ENCODE peak calls at places on chromosomes 11 and 22, in five cellular contexts. A is SK-N-SH, I is mammary epithelial cell, S is fibroblast of lung, G is mesendoderm. J is an unnamed sample.

GRCh38 chr11:3003396-3004231 is 11.5 kb upstream of the NAP1L4 start:
- DNase-seq in A (no peak), I (peak; percentile 87), S (no peak), G (no peak), J (peak; percentile 27)

GRCh38 chr22:24807284-24807950 is 1.4 kb downstream of the SGSM1 start:
- DNase-seq in I (no peak), S (peak; percentile 21), G (peak; percentile 42), A (peak; percentile 63), J (no peak)

GRCh38 chr11:17479284-17480214 is 2.9 kb upstream of the ABCC8 start:
- DNase-seq in G (peak; percentile 77), I (peak; percentile 48), S (peak; percentile 15), A (peak; percentile 85), J (peak; percentile 19)

GRCh38 chr22:50621491-50621880 is 6.5 kb downstream of the ARSA start:
- DNase-seq in A (peak; percentile 13), G (no peak), I (peak; percentile 35), S (no peak), J (no peak)

GRCh38 chr11:64449381-64450167 is 90.6 kb downstream of the RPS6KA4 start:
- DNase-seq in A (peak; percentile 89), S (peak; percentile 41), I (peak; percentile 53), G (peak; percentile 93), J (peak; percentile 72)

GRCh38 chr11:91846002-91846401 is 378.6 kb upstream of the FAT3 start:
- DNase-seq in S (no peak), G (no peak), I (no peak), A (no peak), J (no peak)

GRCh38 chr22:24207264-24208011 is 26.2 kb downstream of the SUSD2 start:
- DNase-seq in A (no peak), G (no peak), S (no peak), I (no peak), J (peak; percentile 53)

GRCh38 chr11:102762414-102762813 is 18.0 kb downstream of the MMP10 start:
- DNase-seq in I (peak; percentile 93), A (no peak), S (peak; percentile 28), G (no peak), J (peak; percentile 74)

GRCh38 chr11:110376711-110377324 is 52.9 kb upstream of the FDX1 start:
- DNase-seq in G (peak; percentile 95), S (peak; percentile 88), A (peak; percentile 67), I (peak; percentile 79), J (peak; percentile 82)

GRCh38 chr11:95596011-95596489 is 193.5 kb downstream of the FAM76B start:
- DNase-seq in G (peak; percentile 3), A (peak; percentile 3), I (peak; percentile 62), S (peak; percentile 26), J (peak; percentile 73)

GRCh38 chr22:49692499-49693225 is 135.0 kb downstream of the BRD1 start:
- DNase-seq in A (no peak), S (no peak), G (no peak), I (no peak), J (no peak)

GRCh38 chr11:111047376-111047775 is 198.1 kb upstream of the POU2AF2 start:
- DNase-seq in G (peak; percentile 51), I (no peak), S (peak; percentile 18), A (no peak), J (no peak)

GRCh38 chr11:3104961-3105790 is 48.0 kb upstream of the CARS1 start:
- DNase-seq in A (peak; percentile 24), I (no peak), G (no peak), S (no peak), J (no peak)

GRCh38 chr11:123430736-123431356 is 777 bp downstream of the GRAMD1B start:
- DNase-seq in G (peak; percentile 87), I (peak; percentile 1), A (no peak), S (peak; percentile 12), J (peak; percentile 77)

GRCh38 chr11:86176165-86176884 is 68.2 kb upstream of the EED start:
- DNase-seq in A (no peak), G (no peak), S (peak; percentile 53), I (peak; percentile 66), J (peak; percentile 41)

GRCh38 chr11:66386171-66387069 is 14.9 kb upstream of the SLC29A2 start:
- DNase-seq in I (peak; percentile 71), G (peak; percentile 90), S (peak; percentile 90), A (peak; percentile 71), J (peak; percentile 84)

GRCh38 chr11:65500262-65501004 is 1.6 kb downstream of the MALAT1 start:
- DNase-seq in I (peak; percentile 49), G (peak; percentile 73), S (peak; percentile 65), A (no peak), J (peak; percentile 79)

GRCh38 chr11:109512249-109512648 is 90.3 kb downstream of the C11orf87 start:
- DNase-seq in I (peak; percentile 63), A (no peak), S (no peak), G (no peak), J (peak; percentile 23)

GRCh38 chr22:33579448-33580093 is 340.7 kb downstream of the LARGE1 start:
- DNase-seq in S (peak; percentile 45), G (peak; percentile 88), A (peak; percentile 67), I (peak; percentile 28), J (peak; percentile 58)

GRCh38 chr11:47431356-47432083 is 5.3 kb upstream of the PSMC3 start:
- DNase-seq in I (no peak), G (no peak), S (no peak), A (no peak), J (no peak)

GRCh38 chr11:119751281-119752060 is 22.5 kb upstream of the NECTIN1 start:
- DNase-seq in A (no peak), S (no peak), I (peak; percentile 78), G (no peak), J (peak; percentile 18)

GRCh38 chr11:9231848-9232177 is 33.3 kb downstream of the DENND5A start:
- DNase-seq in S (peak; percentile 81), G (no peak), A (no peak), I (no peak), J (peak; percentile 60)

GRCh38 chr11:16879690-16880089 is 134.5 kb downstream of the PLEKHA7 start:
- DNase-seq in G (no peak), A (no peak), I (no peak), S (no peak), J (peak; percentile 18)

DNA sequence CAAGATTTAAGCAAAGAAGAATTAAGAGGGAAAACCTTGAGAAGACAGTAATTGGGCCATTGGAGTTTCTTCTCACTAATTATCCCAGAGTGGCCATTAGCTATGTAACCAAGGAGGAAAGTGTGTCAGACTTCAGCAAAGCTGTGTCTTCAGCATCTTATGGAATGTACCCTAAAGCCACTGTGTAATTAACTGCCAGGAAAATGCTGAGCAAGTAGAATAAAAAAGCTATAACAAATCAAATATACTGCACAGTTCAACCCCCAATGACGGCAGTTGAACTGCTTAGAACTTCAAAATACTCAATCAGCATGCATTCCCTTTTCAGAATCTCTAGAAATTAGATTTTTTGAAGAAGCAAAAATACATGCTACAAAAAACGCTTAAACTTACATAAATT is 261.6 kb downstream of the TTC28 start:
- DNase-seq in S (no peak), I (no peak), G (no peak), A (no peak), J (no peak)
- H3K79me2 ChIP-seq in S (no peaks in the 10 kb centered on the region), I (no peaks in the 10 kb centered on the region), G (no peaks in the 10 kb centered on the region), A (peaks cover 4% of the 10 kb centered on the region), J (peaks cover 76% of the 10 kb centered on the region)

GRCh38 chr22:22784249-22785039 is 103.2 kb upstream of the IGLL5 start:
- DNase-seq in G (no peak), S (no peak), I (no peak), A (no peak), J (no peak)

GRCh38 chr22:22787151-22787550 is 100.5 kb upstream of the IGLL5 start:
- DNase-seq in A (no peak), I (no peak), S (no peak), G (no peak), J (no peak)

GRCh38 chr22:22783505-22783904 is 104.1 kb upstream of the IGLL5 start:
- DNase-seq in A (no peak), I (no peak), G (no peak), S (no peak), J (no peak)

GRCh38 chr22:22786301-22787115 is 101.1 kb upstream of the IGLL5 start:
- DNase-seq in A (no peak), I (no peak), G (no peak), S (no peak), J (no peak)

DNA sequence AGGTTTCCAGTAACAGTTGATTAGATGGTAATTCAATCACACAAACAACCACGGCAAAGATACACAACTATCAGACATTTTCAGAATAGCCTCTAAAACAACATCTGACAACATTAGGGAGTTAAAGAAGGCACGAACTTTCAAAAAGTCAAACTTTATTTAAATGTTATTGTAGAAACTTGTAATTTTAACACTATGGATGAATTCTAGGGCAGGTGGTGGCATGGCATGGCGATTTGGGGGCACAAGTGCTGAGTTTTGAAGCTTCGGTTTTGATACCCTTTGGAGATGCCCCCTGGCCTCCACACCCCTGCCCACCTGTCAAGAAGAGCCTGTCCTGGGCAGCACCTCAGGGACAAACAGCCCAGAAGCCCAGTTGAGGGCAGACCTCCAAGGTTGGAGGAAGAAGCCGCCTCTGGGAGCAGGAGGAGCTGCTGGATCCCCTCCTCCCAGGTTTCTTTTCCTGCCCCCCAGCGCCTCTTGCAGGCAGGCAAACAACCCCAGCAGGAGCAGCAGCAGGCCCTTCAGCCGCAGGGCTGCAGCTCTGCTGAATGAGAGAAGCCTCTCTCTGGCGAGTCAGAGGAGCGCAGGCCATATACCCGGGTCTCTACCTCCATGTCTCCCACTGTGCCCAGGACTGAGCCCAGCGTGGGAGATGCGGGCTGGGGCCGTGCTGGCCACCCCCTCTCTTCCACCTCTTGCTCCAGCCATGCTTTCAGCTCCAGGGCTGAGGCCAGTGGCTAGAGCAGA is 102.1 kb upstream of the IGLL5 start:
- DNase-seq in A (no peak), I (no peak), G (no peak), S (no peak), J (no peak)
- H3K4me2 ChIP-seq in A (no peak overlapping the region), I (no peak overlapping the region), G (no peak overlapping the region), S (no peak overlapping the region), J (no peak overlapping the region)

DNA sequence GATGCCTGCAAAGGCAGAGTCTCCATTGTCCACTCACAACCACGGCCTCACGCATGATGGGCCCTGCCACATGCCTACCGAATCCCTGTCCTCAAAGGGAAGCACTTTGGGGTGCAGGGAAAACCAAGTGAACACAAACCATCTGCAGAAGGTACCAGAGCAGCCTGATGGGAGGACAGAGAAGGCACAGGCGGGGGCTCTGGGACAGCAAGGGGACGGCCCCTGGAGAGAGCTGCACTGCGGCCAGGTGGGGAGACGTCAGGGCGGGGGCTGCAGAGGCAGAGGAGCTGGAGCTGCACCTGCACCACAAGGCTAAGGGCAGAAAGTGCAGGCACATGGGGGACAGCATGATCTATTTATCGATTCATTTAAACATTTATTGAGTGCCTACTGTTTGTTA is 1056.0 kb downstream of the TBC1D22A start:
- DNase-seq in I (no peak), G (no peak), S (no peak), A (no peak), J (no peak)
- H3K79me2 ChIP-seq in I (no peaks in the 10 kb centered on the region), G (no peaks in the 10 kb centered on the region), S (no peaks in the 10 kb centered on the region), A (no peaks in the 10 kb centered on the region), J (no peaks in the 10 kb centered on the region)

GRCh38 chr11:330307-330693 is 9.6 kb upstream of the IFITM3 start:
- DNase-seq in A (peak; percentile 10), I (no peak), S (no peak), G (no peak), J (no peak)
- H3K4me2 ChIP-seq in A (no peak overlapping the region), I (no peak overlapping the region), S (no peak overlapping the region), G (no peak overlapping the region), J (no peak overlapping the region)